ENCODE peak calls at places on chromosomes 2 and 18, in four cellular contexts. L is GM23338, B is Karpas-422, X is PC-9. J is an unnamed sample.

GRCh38 chr2:165794520-165794882 is 454 bp upstream of the GALNT3 start:
- DNase-seq in X (peak; percentile 52), L (peak; percentile 71), B (peak; percentile 52), J (peak; percentile 53)

GRCh38 chr2:180554330-180554729 is 426.1 kb upstream of the UBE2E3 start:
- DNase-seq in L (no peak), X (no peak), B (no peak), J (no peak)

GRCh38 chr2:152407204-152407721 is 72.3 kb downstream of the FMNL2 start:
- DNase-seq in B (no peak), L (peak; percentile 77), X (no peak), J (no peak)

GRCh38 chr2:224545884-224546644 is 39.1 kb downstream of the CUL3 start:
- DNase-seq in L (no peak), X (no peak), B (no peak), J (no peak)

GRCh38 chr2:108978709-108979111 is 10.3 kb downstream of the EDAR start:
- DNase-seq in L (no peak), X (no peak), B (no peak), J (no peak)

GRCh38 chr18:48152549-48152948 is 222.1 kb upstream of the SMAD2 start:
- DNase-seq in L (no peak), X (peak; percentile 68), B (no peak), J (no peak)

GRCh38 chr18:79533591-79533990 is 137.9 kb downstream of the NFATC1 start:
- DNase-seq in X (no peak), L (no peak), B (no peak), J (no peak)

GRCh38 chr2:667332-668000 is 9.7 kb downstream of the TMEM18 start:
- DNase-seq in L (peak; percentile 57), X (peak; percentile 59), B (peak; percentile 74), J (peak; percentile 38)

GRCh38 chr2:182866461-182867369 is at the start of gene FRZB:
- DNase-seq in L (peak; percentile 81), X (no peak), B (no peak), J (no peak)

GRCh38 chr18:46344416-46345180 is 240.4 kb downstream of the HAUS1 start:
- DNase-seq in B (no peak), L (no peak), X (no peak), J (no peak)

GRCh38 chr2:86107031-86107430 is 996 bp downstream of the PTCD3 start:
- DNase-seq in B (peak; percentile 62), X (no peak), L (no peak), J (no peak)

GRCh38 chr2:54546518-54546917 is 90.4 kb downstream of the SPTBN1 start:
- DNase-seq in X (peak; percentile 22), L (no peak), B (no peak), J (no peak)

DNA sequence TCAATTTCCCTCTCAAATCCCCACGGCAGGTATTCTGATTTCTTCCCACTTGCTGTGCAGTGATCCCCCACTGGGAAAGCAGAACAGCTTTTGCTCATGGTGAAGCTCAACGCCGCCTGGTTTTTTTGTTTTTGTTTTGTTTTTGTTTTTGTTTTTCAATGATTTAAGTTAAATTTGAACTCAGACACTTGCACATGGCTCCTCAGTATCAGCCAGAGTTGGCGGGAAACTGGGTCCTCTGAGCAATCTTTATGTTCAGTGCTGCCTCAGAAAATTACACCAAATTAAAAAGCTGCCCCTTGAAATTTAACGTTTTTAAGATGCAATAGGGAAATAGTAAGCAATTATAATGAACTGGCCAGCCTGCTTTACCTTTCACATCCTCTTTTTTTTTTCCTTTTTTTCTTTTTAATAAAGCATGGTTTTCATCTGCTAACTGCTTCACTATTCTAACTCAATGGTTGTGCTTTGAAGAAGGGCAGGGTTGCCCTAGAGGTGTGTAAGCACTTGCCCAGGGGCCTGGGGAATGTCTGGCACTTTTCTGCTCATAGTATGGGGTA is 277.0 kb upstream of the HNRNPA3 start:
- DNase-seq in X (no peak), B (no peak), L (no peak), J (no peak)
- H2AFZ ChIP-seq in X (no peak overlapping the region), B (no peak overlapping the region), L (peak overlapping the region; percentile 14), J (no peak overlapping the region)

DNA sequence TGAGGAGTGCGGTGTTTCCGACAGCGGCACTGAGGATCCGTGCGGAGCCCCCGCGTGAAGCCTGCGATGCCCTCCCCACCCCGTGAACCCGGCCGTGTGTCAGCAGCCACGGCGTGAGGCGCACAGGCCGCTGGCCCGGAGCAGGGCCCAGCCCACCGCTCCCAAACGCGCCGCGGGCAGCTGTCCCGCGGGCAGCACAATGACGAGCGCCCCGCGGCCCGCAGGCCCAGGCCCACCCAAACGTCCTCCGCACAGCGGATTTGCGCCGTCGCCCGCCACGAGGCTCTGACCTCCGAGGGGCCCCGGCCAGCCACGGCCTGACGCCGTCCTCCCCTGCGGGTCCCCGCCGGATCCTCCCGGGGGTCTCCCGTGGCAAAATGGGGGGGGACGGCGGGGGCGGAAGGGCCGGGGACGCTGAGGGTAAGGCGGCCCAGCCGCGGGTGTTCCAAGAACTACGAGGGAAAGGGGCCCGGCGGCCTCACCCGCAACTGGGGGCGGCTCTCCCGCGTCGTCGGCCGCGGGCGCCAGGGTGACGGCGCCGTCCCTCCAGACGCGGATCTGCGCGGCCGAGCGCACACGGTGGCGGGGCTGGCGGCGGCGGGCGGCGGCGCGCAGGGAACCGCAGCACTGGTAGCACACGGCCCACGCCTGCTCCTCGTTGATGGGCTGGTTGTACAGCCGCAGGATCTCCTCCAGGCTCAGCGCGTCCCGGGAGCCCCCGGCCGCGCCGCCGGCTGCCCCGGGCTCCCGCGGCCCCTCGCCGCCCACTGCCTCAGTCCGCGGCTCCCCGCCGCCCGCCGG is 659 bp downstream of the SPIRE1 start:
- DNase-seq in B (peak; percentile 57), X (no peak), L (peak; percentile 50), J (no peak)
- H2AFZ ChIP-seq in B (no peak overlapping the region), X (peak overlapping the region; percentile 82), L (peak overlapping the region; percentile 73), J (no peak overlapping the region)

GRCh38 chr2:8329660-8330622 is 351.9 kb upstream of the ID2 start:
- DNase-seq in L (no peak), B (no peak), X (no peak), J (no peak)
- H2AFZ ChIP-seq in L (peak overlapping the region; percentile 59), B (no peak overlapping the region), X (no peak overlapping the region), J (no peak overlapping the region)

GRCh38 chr2:127220102-127220806 is at the start of gene CYP27C1:
- DNase-seq in L (peak; percentile 69), X (peak; percentile 36), B (no peak), J (no peak)
- H2AFZ ChIP-seq in L (peak within 1 kb of the TSS; percentile 97), X (peak within 1 kb of the TSS; percentile 82), B (no peak within 1 kb of the TSS), J (no peak within 1 kb of the TSS)

GRCh38 chr2:29562896-29563295 is 358.5 kb downstream of the ALK start:
- DNase-seq in B (no peak), X (no peak), L (no peak), J (no peak)

GRCh38 chr2:29560566-29560965 is 360.8 kb downstream of the ALK start:
- DNase-seq in L (no peak), B (no peak), X (no peak), J (no peak)

GRCh38 chr2:29562319-29562718 is 359.1 kb downstream of the ALK start:
- DNase-seq in X (no peak), B (no peak), L (no peak), J (no peak)

GRCh38 chr2:29560030-29560429 is 361.4 kb downstream of the ALK start:
- DNase-seq in L (no peak), X (no peak), B (no peak), J (no peak)

DNA sequence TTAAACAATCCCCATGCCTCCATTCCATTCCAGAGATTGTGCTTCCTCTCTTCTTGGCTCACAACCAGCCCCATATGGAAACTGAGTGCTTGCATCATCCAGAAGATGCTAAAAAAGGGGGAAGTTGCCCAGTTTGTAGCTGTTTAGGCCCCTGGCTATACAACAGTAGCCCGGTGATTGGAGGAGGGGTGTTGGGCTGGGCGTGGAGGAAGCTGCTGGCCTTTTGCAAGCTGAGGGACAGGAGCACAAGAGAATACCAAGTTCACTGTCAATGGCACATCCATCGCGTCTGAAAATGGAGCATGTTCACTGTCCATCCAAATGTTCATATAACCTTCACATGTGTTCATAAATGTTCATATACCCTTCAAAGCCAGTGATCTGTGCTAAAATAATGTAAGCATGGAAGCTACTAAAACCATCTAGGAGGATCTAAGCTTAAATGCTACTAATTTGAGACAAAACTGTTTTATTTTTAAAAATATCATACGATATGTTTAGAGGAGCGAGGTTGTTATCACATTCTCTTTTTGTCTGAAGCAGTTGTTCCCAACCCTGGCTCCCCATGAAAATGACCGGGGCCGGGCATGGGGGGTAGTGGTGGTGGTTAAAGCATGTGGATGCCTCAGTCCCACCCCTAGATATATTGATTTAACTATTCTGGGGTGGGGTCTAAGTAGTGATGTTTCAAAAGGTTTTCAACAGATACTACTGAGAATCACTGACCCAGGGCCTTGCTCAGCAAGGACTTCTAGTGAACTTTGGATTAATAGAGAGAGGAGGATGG is 360.0 kb downstream of the ALK start:
- DNase-seq in B (no peak), X (no peak), L (no peak), J (no peak)
- H2AFZ ChIP-seq in B (no peak overlapping the region), X (no peak overlapping the region), L (no peak overlapping the region), J (no peak overlapping the region)

GRCh38 chr2:148944536-148944935 is 69.5 kb downstream of the KIF5C start:
- DNase-seq in B (no peak), X (no peak), L (no peak), J (no peak)

GRCh38 chr2:148954536-148954935 is 79.5 kb downstream of the KIF5C start:
- DNase-seq in B (no peak), L (no peak), X (no peak), J (no peak)

GRCh38 chr2:148947299-148947698 is 72.3 kb downstream of the KIF5C start:
- DNase-seq in L (no peak), X (no peak), B (no peak), J (no peak)

GRCh38 chr2:148948865-148949264 is 73.8 kb downstream of the KIF5C start:
- DNase-seq in L (no peak), B (peak; percentile 59), X (no peak), J (no peak)
- H2AFZ ChIP-seq in L (no peak overlapping the region), B (no peak overlapping the region), X (no peak overlapping the region), J (no peak overlapping the region)

GRCh38 chr2:150601280-150602038 is 114.0 kb upstream of the RND3 start:
- DNase-seq in B (no peak), X (peak; percentile 52), L (no peak), J (no peak)
- H2AFZ ChIP-seq in B (no peak overlapping the region), X (peak overlapping the region; percentile 0), L (no peak overlapping the region), J (no peak overlapping the region)

GRCh38 chr2:193943406-193943960 is 1713.5 kb upstream of the SLC39A10 start:
- DNase-seq in B (no peak), L (no peak), X (no peak), J (no peak)
- H2AFZ ChIP-seq in B (no peak overlapping the region), L (no peak overlapping the region), X (no peak overlapping the region), J (no peak overlapping the region)

DNA sequence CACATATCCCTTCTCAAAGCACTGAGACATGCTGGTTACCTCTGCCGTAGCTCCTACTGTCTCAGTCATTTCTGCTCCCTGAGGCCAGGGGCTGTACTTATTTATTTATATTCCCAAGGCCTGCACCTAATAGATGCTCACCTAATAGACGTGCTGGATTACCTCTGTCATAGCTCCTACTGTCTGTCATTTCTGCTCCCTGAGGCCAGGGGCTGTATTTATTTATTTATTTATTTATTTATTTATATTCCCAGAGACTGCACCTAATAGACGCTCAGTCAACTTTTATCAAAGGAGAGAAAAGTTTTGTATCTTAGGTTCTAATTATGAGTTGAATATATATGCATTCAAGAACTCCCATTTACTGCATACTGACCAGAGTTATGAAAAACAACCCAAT is 414.0 kb upstream of the TRIB2 start:
- DNase-seq in L (no peak), X (no peak), B (no peak), J (no peak)
- H2AFZ ChIP-seq in L (no peak overlapping the region), X (no peak overlapping the region), B (no peak overlapping the region), J (no peak overlapping the region)